ENCODE peak calls at places on chromosomes 3 and 15, in five cellular contexts. One of them, this sample, is unnamed.

GRCh38 chr15:36658321-36658720 is 78.9 kb downstream of the CDIN1 start:
- DNase-seq in mucosa of descending colon: no peak
- DNase-seq in G401: no peak
- DNase-seq in A172: peak; percentile 38
- DNase-seq in HFFc6: peak; percentile 49
- DNase-seq in this sample: no peak

GRCh38 chr15:78853500-78853899 is 19.2 kb upstream of the MORF4L1 start:
- DNase-seq in mucosa of descending colon: no peak
- DNase-seq in G401: no peak
- DNase-seq in A172: no peak
- DNase-seq in HFFc6: no peak
- DNase-seq in this sample: no peak

GRCh38 chr3:193711964-193712598 is 119.1 kb downstream of the OPA1 start:
- DNase-seq in mucosa of descending colon: no peak
- DNase-seq in G401: no peak
- DNase-seq in A172: no peak
- DNase-seq in HFFc6: no peak
- DNase-seq in this sample: no peak

GRCh38 chr3:169171739-169172138 is 491.8 kb downstream of the MECOM start:
- DNase-seq in mucosa of descending colon: no peak
- DNase-seq in G401: no peak
- DNase-seq in A172: no peak
- DNase-seq in HFFc6: no peak
- DNase-seq in this sample: no peak

GRCh38 chr15:80798911-80799310 is 19.7 kb downstream of the CEMIP start:
- DNase-seq in mucosa of descending colon: no peak
- DNase-seq in G401: peak; percentile 79
- DNase-seq in A172: no peak
- DNase-seq in HFFc6: no peak
- DNase-seq in this sample: peak; percentile 20

GRCh38 chr3:67678665-67679064 is 24.3 kb upstream of the SUCLG2 start:
- DNase-seq in mucosa of descending colon: no peak
- DNase-seq in G401: no peak
- DNase-seq in A172: no peak
- DNase-seq in HFFc6: no peak
- DNase-seq in this sample: no peak

GRCh38 chr3:158863247-158863646 is 61.4 kb downstream of the MFSD1 start:
- DNase-seq in mucosa of descending colon: no peak
- DNase-seq in G401: no peak
- DNase-seq in A172: no peak
- DNase-seq in HFFc6: no peak
- DNase-seq in this sample: no peak

GRCh38 chr15:90701880-90702630 is 15.1 kb upstream of the BLM start:
- DNase-seq in mucosa of descending colon: no peak
- DNase-seq in G401: no peak
- DNase-seq in A172: no peak
- DNase-seq in HFFc6: no peak
- DNase-seq in this sample: peak; percentile 36

GRCh38 chr15:38401716-38402115 is 52.2 kb upstream of the FAM98B start:
- DNase-seq in mucosa of descending colon: no peak
- DNase-seq in G401: no peak
- DNase-seq in A172: no peak
- DNase-seq in HFFc6: no peak
- DNase-seq in this sample: no peak

GRCh38 chr3:156751461-156752025 is 74.6 kb upstream of the LEKR1 start:
- DNase-seq in mucosa of descending colon: no peak
- DNase-seq in G401: peak; percentile 30
- DNase-seq in A172: peak; percentile 84
- DNase-seq in HFFc6: peak; percentile 95
- DNase-seq in this sample: no peak

GRCh38 chr3:148809835-148810234 is 17.8 kb upstream of the CPB1 start:
- DNase-seq in mucosa of descending colon: no peak
- DNase-seq in G401: no peak
- DNase-seq in A172: no peak
- DNase-seq in HFFc6: no peak
- DNase-seq in this sample: peak; percentile 74

GRCh38 chr15:90419738-90420487 is 31.9 kb downstream of the IQGAP1 start:
- DNase-seq in mucosa of descending colon: no peak
- DNase-seq in G401: no peak
- DNase-seq in A172: peak; percentile 87
- DNase-seq in HFFc6: peak; percentile 86
- DNase-seq in this sample: no peak

GRCh38 chr3:106168941-106169340 is 300.1 kb upstream of the CBLB start:
- DNase-seq in mucosa of descending colon: no peak
- DNase-seq in G401: no peak
- DNase-seq in A172: no peak
- DNase-seq in HFFc6: no peak
- DNase-seq in this sample: no peak

GRCh38 chr15:64979252-64979710 is 10.4 kb downstream of the SPG21 start:
- DNase-seq in mucosa of descending colon: no peak
- DNase-seq in G401: no peak
- DNase-seq in A172: no peak
- DNase-seq in HFFc6: no peak
- DNase-seq in this sample: no peak

GRCh38 chr3:118968111-118968510 is 66.5 kb downstream of the IGSF11 start:
- DNase-seq in mucosa of descending colon: no peak
- DNase-seq in G401: no peak
- DNase-seq in A172: no peak
- DNase-seq in HFFc6: no peak
- DNase-seq in this sample: no peak

GRCh38 chr3:120850326-120851295 is 57.4 kb upstream of the STXBP5L start:
- DNase-seq in mucosa of descending colon: no peak
- DNase-seq in G401: peak; percentile 99
- DNase-seq in A172: peak; percentile 49
- DNase-seq in HFFc6: peak; percentile 65
- DNase-seq in this sample: peak; percentile 99

GRCh38 chr15:101176625-101177024 is 75.2 kb downstream of the CHSY1 start:
- DNase-seq in mucosa of descending colon: no peak
- DNase-seq in G401: no peak
- DNase-seq in A172: no peak
- DNase-seq in HFFc6: no peak
- DNase-seq in this sample: no peak

GRCh38 chr3:131282379-131282778 is 99.2 kb upstream of the NUDT16 start:
- DNase-seq in mucosa of descending colon: no peak
- DNase-seq in G401: no peak
- DNase-seq in A172: no peak
- DNase-seq in HFFc6: no peak
- DNase-seq in this sample: no peak

GRCh38 chr3:110074095-110074494 is 736.7 kb upstream of the DPPA4 start:
- DNase-seq in mucosa of descending colon: no peak
- DNase-seq in G401: no peak
- DNase-seq in A172: no peak
- DNase-seq in HFFc6: no peak
- DNase-seq in this sample: no peak

GRCh38 chr3:138186803-138187295 is 252 bp upstream of the ARMC8 start:
- DNase-seq in mucosa of descending colon: peak; percentile 95
- DNase-seq in G401: peak; percentile 93
- DNase-seq in A172: no peak
- DNase-seq in HFFc6: peak; percentile 79
- DNase-seq in this sample: peak; percentile 79

GRCh38 chr15:68053701-68053996 is 466 bp upstream of the PIAS1 start:
- DNase-seq in mucosa of descending colon: no peak
- DNase-seq in G401: no peak
- DNase-seq in A172: peak; percentile 2
- DNase-seq in HFFc6: no peak
- DNase-seq in this sample: no peak

GRCh38 chr3:65938147-65938546 is 100.6 kb downstream of the MAGI1 start:
- DNase-seq in mucosa of descending colon: no peak
- DNase-seq in G401: no peak
- DNase-seq in A172: no peak
- DNase-seq in HFFc6: no peak
- DNase-seq in this sample: no peak

GRCh38 chr15:29437888-29438713 is 168.5 kb upstream of the NSMCE3 start:
- DNase-seq in mucosa of descending colon: no peak
- DNase-seq in G401: no peak
- DNase-seq in A172: no peak
- DNase-seq in HFFc6: no peak
- DNase-seq in this sample: no peak

GRCh38 chr3:176274161-176274560 is 923.1 kb downstream of the TBL1XR1 start:
- DNase-seq in mucosa of descending colon: no peak
- DNase-seq in G401: no peak
- DNase-seq in A172: no peak
- DNase-seq in HFFc6: no peak
- DNase-seq in this sample: no peak

GRCh38 chr3:47005212-47006144 is 26.0 kb downstream of the NBEAL2 start:
- DNase-seq in mucosa of descending colon: peak; percentile 19
- DNase-seq in G401: peak; percentile 72
- DNase-seq in A172: no peak
- DNase-seq in HFFc6: no peak
- DNase-seq in this sample: no peak

GRCh38 chr3:157594413-157594812 is 91.2 kb upstream of the VEPH1 start:
- DNase-seq in mucosa of descending colon: no peak
- DNase-seq in G401: no peak
- DNase-seq in A172: no peak
- DNase-seq in HFFc6: no peak
- DNase-seq in this sample: no peak

GRCh38 chr3:136428167-136428566 is 178.0 kb downstream of the PCCB start:
- DNase-seq in mucosa of descending colon: no peak
- DNase-seq in G401: no peak
- DNase-seq in A172: no peak
- DNase-seq in HFFc6: no peak
- DNase-seq in this sample: no peak

GRCh38 chr3:194397757-194398312 is 1.2 kb downstream of the GP5 start:
- DNase-seq in mucosa of descending colon: no peak
- DNase-seq in G401: no peak
- DNase-seq in A172: no peak
- DNase-seq in HFFc6: no peak
- DNase-seq in this sample: no peak

GRCh38 chr3:150412599-150413069 is 4.5 kb downstream of the TSC22D2 start:
- DNase-seq in mucosa of descending colon: no peak
- DNase-seq in G401: peak; percentile 38
- DNase-seq in A172: peak; percentile 70
- DNase-seq in HFFc6: peak; percentile 69
- DNase-seq in this sample: no peak

GRCh38 chr15:95111969-95112368 is 880.6 kb downstream of the MCTP2 start:
- DNase-seq in mucosa of descending colon: no peak
- DNase-seq in G401: no peak
- DNase-seq in A172: no peak
- DNase-seq in HFFc6: no peak
- DNase-seq in this sample: no peak

GRCh38 chr3:17258823-17259436 is 374.2 kb downstream of the PLCL2 start:
- DNase-seq in mucosa of descending colon: no peak
- DNase-seq in G401: peak; percentile 70
- DNase-seq in A172: peak; percentile 39
- DNase-seq in HFFc6: peak; percentile 21
- DNase-seq in this sample: peak; percentile 0

GRCh38 chr3:13206799-13207577 is 133.8 kb upstream of the IQSEC1 start:
- DNase-seq in mucosa of descending colon: no peak
- DNase-seq in G401: no peak
- DNase-seq in A172: no peak
- DNase-seq in HFFc6: no peak
- DNase-seq in this sample: no peak

GRCh38 chr3:197028711-197029510 is 706 bp downstream of the MELTF start:
- DNase-seq in mucosa of descending colon: no peak
- DNase-seq in G401: no peak
- DNase-seq in A172: peak; percentile 34
- DNase-seq in HFFc6: no peak
- DNase-seq in this sample: no peak

GRCh38 chr3:120498947-120499346 is 48.2 kb upstream of the FSTL1 start:
- DNase-seq in mucosa of descending colon: no peak
- DNase-seq in G401: no peak
- DNase-seq in A172: peak; percentile 87
- DNase-seq in HFFc6: peak; percentile 97
- DNase-seq in this sample: no peak

GRCh38 chr3:152376351-152377183 is 107.8 kb downstream of the MBNL1 start:
- DNase-seq in mucosa of descending colon: no peak
- DNase-seq in G401: no peak
- DNase-seq in A172: no peak
- DNase-seq in HFFc6: peak; percentile 66
- DNase-seq in this sample: no peak

GRCh38 chr3:5186089-5186853 is 1.2 kb upstream of the EDEM1 start:
- DNase-seq in mucosa of descending colon: no peak
- DNase-seq in G401: peak; percentile 24
- DNase-seq in A172: no peak
- DNase-seq in HFFc6: no peak
- DNase-seq in this sample: no peak

GRCh38 chr15:82043130-82043673 is 2.6 kb downstream of the MEX3B start:
- DNase-seq in mucosa of descending colon: no peak
- DNase-seq in G401: peak; percentile 31
- DNase-seq in A172: no peak
- DNase-seq in HFFc6: no peak
- DNase-seq in this sample: no peak